ENCODE peak calls at places on chromosomes 16 and 17, in ten cellular contexts. One of them, this sample, is unnamed.

GRCh38 chr16:91484-91883 is 13.5 kb downstream of the MPG start:
- DNase-seq in mammary epithelial cell: no peak
- DNase-seq in fibroblast of lung: peak; percentile 68
- DNase-seq in K562: no peak
- DNase-seq in Karpas-422: no peak
- DNase-seq in endodermal cell: no peak
- DNase-seq in MM.1S: no peak
- DNase-seq in H9: no peak
- DNase-seq in neuronal stem cell: no peak
- DNase-seq in kidney: no peak
- DNase-seq in this sample: no peak

GRCh38 chr16:30656974-30657865 is 1.0 kb upstream of the FBRS start:
- DNase-seq in mammary epithelial cell: no peak
- DNase-seq in fibroblast of lung: no peak
- DNase-seq in K562: no peak
- DNase-seq in Karpas-422: no peak
- DNase-seq in endodermal cell: no peak
- DNase-seq in MM.1S: peak; percentile 44
- DNase-seq in H9: no peak
- DNase-seq in neuronal stem cell: no peak
- DNase-seq in kidney: no peak
- DNase-seq in this sample: no peak

GRCh38 chr17:77282524-77283515 is 142.1 kb downstream of the SEC14L1 start:
- DNase-seq in mammary epithelial cell: no peak
- DNase-seq in fibroblast of lung: peak; percentile 62
- DNase-seq in K562: no peak
- DNase-seq in Karpas-422: no peak
- DNase-seq in endodermal cell: peak; percentile 81
- DNase-seq in MM.1S: no peak
- DNase-seq in H9: peak; percentile 70
- DNase-seq in neuronal stem cell: no peak
- DNase-seq in kidney: peak; percentile 88
- DNase-seq in this sample: no peak

GRCh38 chr17:42337442-42337841 is 49.1 kb downstream of the STAT5A start:
- DNase-seq in mammary epithelial cell: no peak
- DNase-seq in fibroblast of lung: peak; percentile 51
- DNase-seq in K562: no peak
- DNase-seq in Karpas-422: peak; percentile 63
- DNase-seq in endodermal cell: no peak
- DNase-seq in MM.1S: no peak
- DNase-seq in H9: no peak
- DNase-seq in neuronal stem cell: no peak
- DNase-seq in kidney: no peak
- DNase-seq in this sample: no peak

GRCh38 chr16:84031556-84031955 is 11.0 kb downstream of the SLC38A8 start:
- DNase-seq in mammary epithelial cell: no peak
- DNase-seq in fibroblast of lung: no peak
- DNase-seq in K562: no peak
- DNase-seq in Karpas-422: no peak
- DNase-seq in endodermal cell: no peak
- DNase-seq in MM.1S: no peak
- DNase-seq in H9: no peak
- DNase-seq in neuronal stem cell: no peak
- DNase-seq in kidney: no peak
- DNase-seq in this sample: no peak

GRCh38 chr17:50946891-50947843 is 81.0 kb upstream of the TOB1 start:
- DNase-seq in mammary epithelial cell: no peak
- DNase-seq in fibroblast of lung: no peak
- DNase-seq in K562: peak; percentile 32
- DNase-seq in Karpas-422: no peak
- DNase-seq in endodermal cell: peak; percentile 48
- DNase-seq in MM.1S: no peak
- DNase-seq in H9: peak; percentile 33
- DNase-seq in neuronal stem cell: no peak
- DNase-seq in kidney: no peak
- DNase-seq in this sample: no peak

GRCh38 chr17:6995500-6996255 is at the start of gene ALOX12:
- DNase-seq in mammary epithelial cell: no peak
- DNase-seq in fibroblast of lung: no peak
- DNase-seq in K562: no peak
- DNase-seq in Karpas-422: no peak
- DNase-seq in endodermal cell: peak; percentile 93
- DNase-seq in MM.1S: no peak
- DNase-seq in H9: peak; percentile 86
- DNase-seq in neuronal stem cell: no peak
- DNase-seq in kidney: peak; percentile 78
- DNase-seq in this sample: no peak

GRCh38 chr17:82745524-82745923 is 6.3 kb upstream of the TBCD start:
- DNase-seq in mammary epithelial cell: no peak
- DNase-seq in fibroblast of lung: no peak
- DNase-seq in K562: no peak
- DNase-seq in Karpas-422: no peak
- DNase-seq in endodermal cell: no peak
- DNase-seq in MM.1S: no peak
- DNase-seq in H9: no peak
- DNase-seq in neuronal stem cell: no peak
- DNase-seq in kidney: no peak
- DNase-seq in this sample: no peak

GRCh38 chr17:2214047-2214717 is 89.4 kb downstream of the SMG6 start:
- DNase-seq in mammary epithelial cell: no peak
- DNase-seq in fibroblast of lung: peak; percentile 91
- DNase-seq in K562: peak; percentile 46
- DNase-seq in Karpas-422: no peak
- DNase-seq in endodermal cell: peak; percentile 71
- DNase-seq in MM.1S: no peak
- DNase-seq in H9: no peak
- DNase-seq in neuronal stem cell: no peak
- DNase-seq in kidney: peak; percentile 83
- DNase-seq in this sample: peak; percentile 88

GRCh38 chr17:2214887-2215615 is 88.5 kb downstream of the SMG6 start:
- DNase-seq in mammary epithelial cell: no peak
- DNase-seq in fibroblast of lung: peak; percentile 90
- DNase-seq in K562: no peak
- DNase-seq in Karpas-422: peak; percentile 76
- DNase-seq in endodermal cell: no peak
- DNase-seq in MM.1S: peak; percentile 77
- DNase-seq in H9: no peak
- DNase-seq in neuronal stem cell: no peak
- DNase-seq in kidney: no peak
- DNase-seq in this sample: peak; percentile 69

GRCh38 chr17:2212328-2212981 is 91.1 kb downstream of the SMG6 start:
- DNase-seq in mammary epithelial cell: no peak
- DNase-seq in fibroblast of lung: peak; percentile 83
- DNase-seq in K562: no peak
- DNase-seq in Karpas-422: no peak
- DNase-seq in endodermal cell: no peak
- DNase-seq in MM.1S: no peak
- DNase-seq in H9: no peak
- DNase-seq in neuronal stem cell: no peak
- DNase-seq in kidney: no peak
- DNase-seq in this sample: peak; percentile 80

GRCh38 chr17:2211661-2212327 is 91.8 kb downstream of the SMG6 start:
- DNase-seq in mammary epithelial cell: no peak
- DNase-seq in fibroblast of lung: no peak
- DNase-seq in K562: no peak
- DNase-seq in Karpas-422: no peak
- DNase-seq in endodermal cell: no peak
- DNase-seq in MM.1S: no peak
- DNase-seq in H9: no peak
- DNase-seq in neuronal stem cell: no peak
- DNase-seq in kidney: no peak
- DNase-seq in this sample: no peak

DNA sequence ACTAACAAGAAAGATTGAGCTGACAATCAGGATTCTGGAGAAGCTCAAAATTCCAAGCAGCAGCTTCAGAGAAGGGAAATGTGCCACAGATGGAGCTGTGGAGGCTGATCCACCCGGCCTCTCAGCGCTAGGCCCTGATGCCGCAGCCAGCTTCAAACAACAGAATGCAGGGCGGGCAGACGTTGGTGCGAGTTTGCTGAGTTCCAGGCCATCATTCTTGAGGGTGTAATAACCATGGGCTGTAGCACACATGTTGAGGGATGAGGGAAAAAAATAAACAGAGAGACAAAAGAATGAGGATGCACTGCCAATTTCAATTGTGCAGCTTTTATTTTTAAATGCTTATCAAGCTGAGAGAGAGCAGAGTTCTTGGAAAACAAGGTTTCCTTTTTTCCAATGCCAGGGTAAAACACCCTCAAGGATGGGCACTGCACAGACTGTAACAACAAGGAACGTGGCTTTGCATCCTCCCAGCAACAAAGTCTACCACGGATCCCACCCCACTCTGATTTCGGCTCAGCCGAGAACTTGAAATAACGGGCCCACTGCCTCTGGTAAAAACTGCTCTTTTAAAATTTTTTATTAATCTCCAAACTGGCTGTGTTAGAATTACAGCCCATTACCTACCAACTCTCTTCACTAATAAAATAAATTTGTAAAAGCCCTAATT is 90.2 kb downstream of the SMG6 start:
- DNase-seq in mammary epithelial cell: no peak
- DNase-seq in fibroblast of lung: peak; percentile 76
- DNase-seq in K562: no peak
- DNase-seq in Karpas-422: no peak
- DNase-seq in endodermal cell: no peak
- DNase-seq in MM.1S: no peak
- DNase-seq in H9: no peak
- DNase-seq in neuronal stem cell: no peak
- DNase-seq in kidney: no peak
- DNase-seq in this sample: peak; percentile 57
- H3K9ac ChIP-seq in mammary epithelial cell: no peak overlapping the region
- H3K9ac ChIP-seq in fibroblast of lung: peak overlapping the region; percentile 72
- H3K9ac ChIP-seq in K562: no peak overlapping the region
- H3K9ac ChIP-seq in Karpas-422: no peak overlapping the region
- H3K9ac ChIP-seq in endodermal cell: no peak overlapping the region
- H3K9ac ChIP-seq in MM.1S: no peak overlapping the region
- H3K9ac ChIP-seq in H9: no peak overlapping the region
- H3K9ac ChIP-seq in neuronal stem cell: no peak overlapping the region
- H3K9ac ChIP-seq in kidney: no peak overlapping the region
- H3K9ac ChIP-seq in this sample: peak overlapping the region; percentile 85

GRCh38 chr16:47528431-47528830 is 67.3 kb downstream of the PHKB start:
- DNase-seq in mammary epithelial cell: peak; percentile 35
- DNase-seq in fibroblast of lung: no peak
- DNase-seq in K562: no peak
- DNase-seq in Karpas-422: no peak
- DNase-seq in endodermal cell: no peak
- DNase-seq in MM.1S: no peak
- DNase-seq in H9: no peak
- DNase-seq in neuronal stem cell: no peak
- DNase-seq in kidney: no peak
- DNase-seq in this sample: no peak

GRCh38 chr16:47538472-47538871 is 77.3 kb downstream of the PHKB start:
- DNase-seq in mammary epithelial cell: no peak
- DNase-seq in fibroblast of lung: no peak
- DNase-seq in K562: no peak
- DNase-seq in Karpas-422: peak; percentile 16
- DNase-seq in endodermal cell: no peak
- DNase-seq in MM.1S: no peak
- DNase-seq in H9: no peak
- DNase-seq in neuronal stem cell: no peak
- DNase-seq in kidney: no peak
- DNase-seq in this sample: no peak

GRCh38 chr16:47533744-47534292 is 72.7 kb downstream of the PHKB start:
- DNase-seq in mammary epithelial cell: no peak
- DNase-seq in fibroblast of lung: no peak
- DNase-seq in K562: no peak
- DNase-seq in Karpas-422: peak; percentile 32
- DNase-seq in endodermal cell: no peak
- DNase-seq in MM.1S: no peak
- DNase-seq in H9: no peak
- DNase-seq in neuronal stem cell: no peak
- DNase-seq in kidney: no peak
- DNase-seq in this sample: no peak
- H3K9ac ChIP-seq in mammary epithelial cell: no peak overlapping the region
- H3K9ac ChIP-seq in fibroblast of lung: no peak overlapping the region
- H3K9ac ChIP-seq in K562: no peak overlapping the region
- H3K9ac ChIP-seq in Karpas-422: no peak overlapping the region
- H3K9ac ChIP-seq in endodermal cell: no peak overlapping the region
- H3K9ac ChIP-seq in MM.1S: no peak overlapping the region
- H3K9ac ChIP-seq in H9: no peak overlapping the region
- H3K9ac ChIP-seq in neuronal stem cell: no peak overlapping the region
- H3K9ac ChIP-seq in kidney: no peak overlapping the region
- H3K9ac ChIP-seq in this sample: no peak overlapping the region

GRCh38 chr16:68244903-68245853 is at the start of gene PLA2G15:
- DNase-seq in mammary epithelial cell: peak; percentile 93
- DNase-seq in fibroblast of lung: peak; percentile 93
- DNase-seq in K562: peak; percentile 100
- DNase-seq in Karpas-422: peak; percentile 98
- DNase-seq in endodermal cell: peak; percentile 99
- DNase-seq in MM.1S: peak; percentile 90
- DNase-seq in H9: peak; percentile 95
- DNase-seq in neuronal stem cell: peak; percentile 91
- DNase-seq in kidney: peak; percentile 99
- DNase-seq in this sample: peak; percentile 98
- H3K9ac ChIP-seq in mammary epithelial cell: peak within 1 kb of the TSS; percentile 39
- H3K9ac ChIP-seq in fibroblast of lung: peak within 1 kb of the TSS; percentile 78
- H3K9ac ChIP-seq in K562: peak within 1 kb of the TSS; percentile 96
- H3K9ac ChIP-seq in Karpas-422: peak within 1 kb of the TSS; percentile 85
- H3K9ac ChIP-seq in endodermal cell: no peak within 1 kb of the TSS
- H3K9ac ChIP-seq in MM.1S: peak within 1 kb of the TSS; percentile 76
- H3K9ac ChIP-seq in H9: no peak within 1 kb of the TSS
- H3K9ac ChIP-seq in neuronal stem cell: peak within 1 kb of the TSS; percentile 98
- H3K9ac ChIP-seq in kidney: peak within 1 kb of the TSS; percentile 85
- H3K9ac ChIP-seq in this sample: peak within 1 kb of the TSS; percentile 92

GRCh38 chr17:72977768-72978417 is 114.6 kb downstream of the SLC39A11 start:
- DNase-seq in mammary epithelial cell: no peak
- DNase-seq in fibroblast of lung: peak; percentile 50
- DNase-seq in K562: peak; percentile 53
- DNase-seq in Karpas-422: no peak
- DNase-seq in endodermal cell: no peak
- DNase-seq in MM.1S: no peak
- DNase-seq in H9: no peak
- DNase-seq in neuronal stem cell: no peak
- DNase-seq in kidney: no peak
- DNase-seq in this sample: no peak

GRCh38 chr17:72974605-72975232 is 117.8 kb downstream of the SLC39A11 start:
- DNase-seq in mammary epithelial cell: peak; percentile 37
- DNase-seq in fibroblast of lung: peak; percentile 46
- DNase-seq in K562: no peak
- DNase-seq in Karpas-422: no peak
- DNase-seq in endodermal cell: no peak
- DNase-seq in MM.1S: no peak
- DNase-seq in H9: no peak
- DNase-seq in neuronal stem cell: no peak
- DNase-seq in kidney: no peak
- DNase-seq in this sample: no peak

GRCh38 chr17:72975509-72975908 is 117.0 kb downstream of the SLC39A11 start:
- DNase-seq in mammary epithelial cell: no peak
- DNase-seq in fibroblast of lung: no peak
- DNase-seq in K562: no peak
- DNase-seq in Karpas-422: no peak
- DNase-seq in endodermal cell: no peak
- DNase-seq in MM.1S: no peak
- DNase-seq in H9: no peak
- DNase-seq in neuronal stem cell: no peak
- DNase-seq in kidney: no peak
- DNase-seq in this sample: no peak

GRCh38 chr17:72978593-72979218 is 113.8 kb downstream of the SLC39A11 start:
- DNase-seq in mammary epithelial cell: no peak
- DNase-seq in fibroblast of lung: no peak
- DNase-seq in K562: peak; percentile 49
- DNase-seq in Karpas-422: no peak
- DNase-seq in endodermal cell: no peak
- DNase-seq in MM.1S: no peak
- DNase-seq in H9: no peak
- DNase-seq in neuronal stem cell: no peak
- DNase-seq in kidney: no peak
- DNase-seq in this sample: no peak

DNA sequence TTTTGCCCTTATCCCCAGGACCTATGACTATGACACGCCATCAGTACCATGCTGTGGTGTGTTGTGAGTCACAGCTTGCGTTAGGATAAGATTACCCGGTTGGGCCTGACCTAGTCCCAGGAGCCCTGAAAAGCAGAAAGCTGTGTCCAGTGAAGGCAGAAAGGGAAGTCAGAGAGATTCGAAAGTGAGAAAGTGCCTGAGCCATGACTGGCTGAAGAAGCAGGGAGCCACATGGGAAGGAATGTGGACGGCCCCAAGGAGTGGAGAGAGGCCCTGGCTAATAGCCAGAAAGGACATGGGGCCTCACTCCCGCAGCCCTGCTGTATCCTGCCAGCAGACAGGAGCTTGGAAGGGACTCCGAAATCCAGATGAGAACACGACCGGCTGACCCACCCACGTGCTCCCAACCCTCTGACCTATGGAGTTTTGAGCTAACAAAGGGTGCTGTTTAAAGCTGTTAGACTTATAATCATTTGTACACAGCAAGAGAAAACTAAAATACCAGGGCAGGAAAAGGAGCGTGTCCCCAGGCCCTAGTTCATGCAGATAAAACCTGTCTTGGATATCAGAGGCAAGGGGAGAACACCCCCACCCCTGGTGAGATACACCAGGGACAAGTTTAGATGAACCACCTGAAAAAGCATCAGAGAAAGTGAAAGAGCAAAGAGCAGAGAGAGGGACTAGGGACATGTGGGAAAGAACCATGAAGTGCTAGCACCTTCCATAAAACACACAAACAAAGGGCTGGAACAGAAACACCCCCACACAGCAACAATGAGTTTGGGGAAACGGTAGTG is 115.3 kb downstream of the SLC39A11 start:
- DNase-seq in mammary epithelial cell: peak; percentile 33
- DNase-seq in fibroblast of lung: peak; percentile 89
- DNase-seq in K562: peak; percentile 59
- DNase-seq in Karpas-422: peak; percentile 95
- DNase-seq in endodermal cell: peak; percentile 67
- DNase-seq in MM.1S: no peak
- DNase-seq in H9: no peak
- DNase-seq in neuronal stem cell: no peak
- DNase-seq in kidney: no peak
- DNase-seq in this sample: peak; percentile 67
- H3K9ac ChIP-seq in mammary epithelial cell: no peak overlapping the region
- H3K9ac ChIP-seq in fibroblast of lung: peak overlapping the region; percentile 30
- H3K9ac ChIP-seq in K562: peak overlapping the region; percentile 89
- H3K9ac ChIP-seq in Karpas-422: peak overlapping the region; percentile 69
- H3K9ac ChIP-seq in endodermal cell: no peak overlapping the region
- H3K9ac ChIP-seq in MM.1S: no peak overlapping the region
- H3K9ac ChIP-seq in H9: no peak overlapping the region
- H3K9ac ChIP-seq in neuronal stem cell: no peak overlapping the region
- H3K9ac ChIP-seq in kidney: no peak overlapping the region
- H3K9ac ChIP-seq in this sample: peak overlapping the region; percentile 69